ENCODE peak calls at places on chromosomes 2 and 18, in five cellular contexts. W, H, G, Z and D are unnamed samples.

GRCh38 chr2:222193328-222194008 is 105.3 kb downstream of the PAX3 start:
- DNase-seq in W (no peak), G (no peak), H (no peak), Z (no peak), D (no peak)

GRCh38 chr2:37287966-37288365 is 36.7 kb downstream of the PRKD3 start:
- DNase-seq in W (no peak), G (no peak), H (peak; percentile 21), Z (peak; percentile 7), D (no peak)

GRCh38 chr2:119753930-119754321 is 5.8 kb upstream of the PTPN4 start:
- DNase-seq in Z (no peak), W (no peak), G (no peak), H (no peak), D (no peak)

GRCh38 chr2:182379235-182379634 is 47.6 kb downstream of the PDE1A start:
- DNase-seq in H (no peak), W (no peak), G (no peak), Z (no peak), D (no peak)

GRCh38 chr2:77270433-77270832 is 251.7 kb downstream of the LRRTM4 start:
- DNase-seq in G (no peak), H (no peak), W (no peak), Z (no peak), D (no peak)

GRCh38 chr2:162430323-162430722 is 86.4 kb downstream of the GCA start:
- DNase-seq in H (peak; percentile 21), W (no peak), Z (no peak), G (no peak), D (no peak)

GRCh38 chr18:23722646-23723045 is 33.4 kb downstream of the LAMA3 start:
- DNase-seq in W (no peak), H (no peak), Z (no peak), G (no peak), D (no peak)

GRCh38 chr2:111981666-111982065 is 73.4 kb upstream of the TMEM87B start:
- DNase-seq in H (no peak), Z (no peak), W (no peak), G (no peak), D (no peak)

GRCh38 chr2:72583376-72583775 is 242.5 kb downstream of the EXOC6B start:
- DNase-seq in H (no peak), G (no peak), Z (no peak), W (no peak), D (no peak)

GRCh38 chr2:11417946-11418585 is 47.9 kb downstream of the E2F6 start:
- DNase-seq in W (peak; percentile 62), Z (no peak), H (peak; percentile 70), G (no peak), D (peak; percentile 26)

GRCh38 chr2:18949871-18950597 is 360.7 kb upstream of the NT5C1B start:
- DNase-seq in H (no peak), G (no peak), Z (no peak), W (no peak), D (no peak)

GRCh38 chr18:62098960-62099359 is 87.9 kb downstream of the PIGN start:
- DNase-seq in G (no peak), Z (no peak), W (no peak), H (no peak), D (no peak)
- TF ChIP-seq CREB1 in G (no peak), Z (no peak), W (no peak), H (no peak), D (no peak)

GRCh38 chr2:68483011-68483410 is 15.6 kb downstream of the APLF start:
- DNase-seq in G (no peak), W (no peak), H (no peak), Z (no peak), D (no peak)

GRCh38 chr2:68489282-68489681 is 21.9 kb downstream of the APLF start:
- DNase-seq in H (no peak), G (no peak), W (no peak), Z (no peak), D (no peak)

GRCh38 chr2:68491582-68491981 is 24.2 kb downstream of the APLF start:
- DNase-seq in Z (no peak), W (no peak), H (peak; percentile 35), G (no peak), D (no peak)

GRCh38 chr2:68482296-68482695 is 14.9 kb downstream of the APLF start:
- DNase-seq in H (no peak), W (no peak), G (no peak), Z (no peak), D (no peak)

GRCh38 chr2:68487773-68488355 is 20.5 kb downstream of the APLF start:
- DNase-seq in W (peak; percentile 13), H (peak; percentile 20), Z (no peak), G (no peak), D (no peak)
- TF ChIP-seq CTCF in W (peak; percentile 33), H (peak; percentile 47), Z (peak; percentile 49), G (peak; percentile 17), D (no peak)

DNA sequence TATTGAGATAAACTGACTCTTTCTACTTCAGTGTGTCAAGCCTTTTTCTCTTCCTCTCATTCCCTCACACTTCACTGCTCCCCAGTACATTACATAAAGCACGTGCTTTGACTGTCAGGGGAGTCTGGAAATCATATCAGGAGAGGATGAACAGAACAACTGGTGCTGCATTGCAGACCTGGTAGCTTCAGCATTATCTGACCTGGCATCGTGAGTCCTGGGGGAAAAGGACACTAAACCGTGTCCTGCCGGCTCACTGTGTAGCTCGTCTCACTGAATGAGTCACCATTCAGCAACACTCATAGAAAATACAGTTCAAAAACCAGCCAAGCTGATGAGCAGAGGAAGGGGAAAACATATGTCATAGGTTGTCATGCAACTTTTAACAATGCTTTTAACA is 108.5 kb upstream of the UNC80 start:
- DNase-seq in G (no peak), W (no peak), Z (no peak), H (no peak), D (no peak)
- TF ChIP-seq ATF3 in G (no peak), W (no peak), Z (no peak), H (no peak), D (no peak)

DNA sequence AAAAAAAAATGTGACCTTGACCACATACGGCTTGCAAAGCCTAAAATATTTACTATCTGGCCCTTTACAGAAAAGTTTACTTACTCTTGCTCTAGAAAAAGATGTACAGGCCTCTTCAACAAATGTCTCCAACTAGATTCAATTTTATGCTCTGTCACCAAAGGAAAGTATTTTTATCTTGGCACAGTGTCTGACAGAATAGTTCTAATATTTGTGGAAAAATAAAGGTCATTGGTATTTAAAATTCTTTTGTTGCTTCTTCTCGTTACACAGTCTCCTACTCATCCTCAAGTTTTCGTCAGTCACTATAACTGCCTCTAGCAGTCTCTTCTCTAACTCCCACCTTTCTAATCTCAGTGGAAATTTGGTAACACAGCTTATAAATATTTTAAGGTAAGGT is 1.4 kb downstream of the RBKS start:
- DNase-seq in W (no peak), H (no peak), G (no peak), Z (no peak), D (no peak)
- TF ChIP-seq CREB1 in W (no peak), H (peak; percentile 23), G (no peak), Z (no peak), D (no peak)

GRCh38 chr2:131682122-131682944 is 154.6 kb downstream of the CCDC74A start:
- DNase-seq in Z (no peak), G (peak; percentile 64), H (peak; percentile 80), W (peak; percentile 55), D (peak; percentile 85)
- TF ChIP-seq CTCF in Z (peak; percentile 30), G (peak; percentile 24), H (peak; percentile 82), W (no peak), D (no peak)

GRCh38 chr18:46636040-46636630 is 20.9 kb downstream of the LOXHD1 start:
- DNase-seq in H (no peak), W (no peak), Z (no peak), G (no peak), D (no peak)

GRCh38 chr18:46642561-46642960 is 14.5 kb downstream of the LOXHD1 start:
- DNase-seq in Z (no peak), W (no peak), G (no peak), H (no peak), D (no peak)

GRCh38 chr18:46641917-46642316 is 15.1 kb downstream of the LOXHD1 start:
- DNase-seq in G (no peak), W (no peak), H (no peak), Z (no peak), D (no peak)

GRCh38 chr18:46639386-46639785 is 17.6 kb downstream of the LOXHD1 start:
- DNase-seq in Z (no peak), H (no peak), W (no peak), G (no peak), D (no peak)
- TF ChIP-seq ATF3 in Z (no peak), H (no peak), W (no peak), G (no peak), D (no peak)